ENCODE peak calls at places on chromosomes 6 and 20, in eight cellular contexts. P is Right ventricle myocardium inferior; Y is neural progenitor cell; R is WTC11; Z is stimulated activated naive B cell treated with anti-CD40 and anti-IgM and Interleukin-4, amounts not matched to agents 10 μg/mL and 1 μg/mL and 100 μg/mL, for 72 hours; L is A172; X is GM20000; K is fibroblast of the conjunctiva. D is an unnamed sample.

GRCh38 chr20:40880063-40880715 is 148.4 kb upstream of the TOP1 start:
- DNase-seq in P (no peak), Y (no peak), R (no peak), Z (no peak), L (no peak), X (no peak), K (no peak), D (no peak)

GRCh38 chr20:52379723-52380336 is 188.3 kb upstream of the ZFP64 start:
- DNase-seq in P (peak), Y (peak), R (peak), Z (no peak), L (peak), X (peak), K (no peak), D (peak)

GRCh38 chr20:33859157-33859695 is 48.1 kb downstream of the CHMP4B start:
- DNase-seq in P (no peak), Y (no peak), R (no peak), Z (peak), L (peak), X (no peak), K (no peak), D (no peak)

GRCh38 chr6:40378071-40378724 is 209.0 kb downstream of the LRFN2 start:
- DNase-seq in P (no peak), Y (no peak), R (no peak), Z (no peak), L (no peak), X (no peak), K (no peak), D (no peak)

GRCh38 chr20:43243672-43244269 is 54.1 kb upstream of the PTPRT start:
- DNase-seq in P (no peak), Y (peak), R (peak), Z (no peak), L (no peak), X (no peak), K (no peak), D (no peak)

GRCh38 chr6:142569676-142570075 is 267.9 kb downstream of the ADGRG6 start:
- DNase-seq in P (no peak), Y (no peak), R (no peak), Z (no peak), L (peak), X (no peak), K (no peak), D (peak)

GRCh38 chr6:32845381-32845884 is 1.6 kb upstream of the PSMB8 start:
- DNase-seq in P (no peak), Y (no peak), R (no peak), Z (peak), L (no peak), X (peak), K (no peak), D (no peak)

GRCh38 chr6:114000066-114000465 is 29.1 kb upstream of the HDAC2 start:
- DNase-seq in P (no peak), Y (no peak), R (no peak), Z (no peak), L (peak), X (no peak), K (no peak), D (peak)

GRCh38 chr20:36887779-36888133 is 11.8 kb downstream of the TLDC2 start:
- DNase-seq in P (no peak), Y (peak), R (no peak), Z (no peak), L (no peak), X (no peak), K (no peak), D (no peak)

GRCh38 chr6:163335671-163336545 is 78.6 kb upstream of the QKI start:
- DNase-seq in P (peak), Y (no peak), R (peak), Z (no peak), L (no peak), X (no peak), K (no peak), D (peak)

GRCh38 chr6:26351544-26351953 is 13.4 kb upstream of the BTN3A2 start:
- DNase-seq in P (no peak), Y (no peak), R (no peak), Z (no peak), L (peak), X (no peak), K (peak), D (peak)

GRCh38 chr6:35426074-35426473 is 26.1 kb upstream of the FANCE start:
- DNase-seq in P (no peak), Y (no peak), R (no peak), Z (no peak), L (no peak), X (no peak), K (no peak), D (no peak)

GRCh38 chr6:145784683-145785082 is 29.9 kb downstream of the FBXO30 start:
- DNase-seq in P (no peak), Y (no peak), R (no peak), Z (no peak), L (no peak), X (no peak), K (no peak), D (no peak)

GRCh38 chr6:166586424-166587156 is at the start of gene RAMACL:
- DNase-seq in P (no peak), Y (peak), R (peak), Z (peak), L (no peak), X (peak), K (no peak), D (no peak)

GRCh38 chr20:33539129-33539528 is 49.2 kb downstream of the CBFA2T2 start:
- DNase-seq in P (no peak), Y (no peak), R (no peak), Z (no peak), L (no peak), X (no peak), K (no peak), D (no peak)

GRCh38 chr6:138847884-138848283 is 52.0 kb downstream of the ECT2L start:
- DNase-seq in P (no peak), Y (no peak), R (no peak), Z (no peak), L (no peak), X (no peak), K (no peak), D (no peak)

GRCh38 chr6:3377536-3378397 is 79.1 kb downstream of the SLC22A23 start:
- DNase-seq in P (no peak), Y (no peak), R (no peak), Z (no peak), L (no peak), X (no peak), K (no peak), D (peak)

GRCh38 chr6:137491478-137491877 is 2.7 kb downstream of the OLIG3 start:
- DNase-seq in P (no peak), Y (peak), R (no peak), Z (no peak), L (no peak), X (peak), K (no peak), D (no peak)

GRCh38 chr6:75602164-75602896 is 650 bp downstream of the SENP6 start:
- DNase-seq in P (peak), Y (peak), R (peak), Z (peak), L (peak), X (peak), K (no peak), D (no peak)

GRCh38 chr20:57669626-57670025 is 40.2 kb downstream of the PMEPA1 start:
- DNase-seq in P (no peak), Y (no peak), R (no peak), Z (no peak), L (no peak), X (no peak), K (no peak), D (no peak)

GRCh38 chr6:100229512-100229911 is 235.2 kb downstream of the SIM1 start:
- DNase-seq in P (no peak), Y (no peak), R (no peak), Z (no peak), L (no peak), X (no peak), K (no peak), D (no peak)

GRCh38 chr6:127516676-127517273 is 2.4 kb downstream of the MTCL3 start:
- DNase-seq in P (no peak), Y (peak), R (peak), Z (peak), L (peak), X (peak), K (no peak), D (peak)

GRCh38 chr6:133630651-133631050 is 258.3 kb upstream of the TCF21 start:
- DNase-seq in P (no peak), Y (no peak), R (no peak), Z (no peak), L (no peak), X (no peak), K (no peak), D (peak)

GRCh38 chr20:33099842-33100538 is 20.5 kb downstream of the BPIFB4 start:
- DNase-seq in P (no peak), Y (no peak), R (no peak), Z (no peak), L (peak), X (no peak), K (no peak), D (no peak)

GRCh38 chr6:159415540-159415939 is 246.3 kb downstream of the FNDC1 start:
- DNase-seq in P (no peak), Y (no peak), R (no peak), Z (no peak), L (no peak), X (no peak), K (no peak), D (no peak)

GRCh38 chr6:46191961-46192360 is 21.2 kb upstream of the ENPP5 start:
- DNase-seq in P (no peak), Y (no peak), R (no peak), Z (no peak), L (no peak), X (no peak), K (peak), D (peak)

GRCh38 chr20:6299451-6299850 is 176.6 kb upstream of the FERMT1 start:
- DNase-seq in P (no peak), Y (no peak), R (no peak), Z (no peak), L (no peak), X (no peak), K (no peak), D (no peak)

GRCh38 chr20:23445596-23446217 is 6.2 kb downstream of the CSTL1 start:
- DNase-seq in P (no peak), Y (no peak), R (no peak), Z (no peak), L (peak), X (no peak), K (no peak), D (peak)

GRCh38 chr6:32113386-32114352 is 4.5 kb upstream of the TNXB start:
- DNase-seq in P (peak), Y (peak), R (peak), Z (no peak), L (peak), X (no peak), K (peak), D (peak)

GRCh38 chr20:15265910-15266309 is 928.5 kb upstream of the FLRT3 start:
- DNase-seq in P (no peak), Y (no peak), R (no peak), Z (no peak), L (no peak), X (no peak), K (no peak), D (no peak)

GRCh38 chr20:32484221-32485125 is 100.7 kb downstream of the NOL4L start:
- DNase-seq in P (no peak), Y (peak), R (peak), Z (no peak), L (no peak), X (peak), K (no peak), D (no peak)

GRCh38 chr20:16271450-16271849 is 301.8 kb downstream of the KIF16B start:
- DNase-seq in P (no peak), Y (no peak), R (no peak), Z (no peak), L (no peak), X (no peak), K (no peak), D (no peak)

GRCh38 chr20:44491635-44492395 is 16.1 kb downstream of the TTPAL start:
- DNase-seq in P (no peak), Y (no peak), R (no peak), Z (no peak), L (peak), X (no peak), K (peak), D (peak)

GRCh38 chr20:4472906-4473305 is 248.8 kb upstream of the PRND start:
- DNase-seq in P (no peak), Y (no peak), R (no peak), Z (no peak), L (no peak), X (no peak), K (no peak), D (no peak)

GRCh38 chr6:35214869-35215664 is 1.3 kb downstream of the SCUBE3 start:
- DNase-seq in P (no peak), Y (peak), R (no peak), Z (no peak), L (no peak), X (no peak), K (no peak), D (no peak)

GRCh38 chr20:44501448-44501847 is 20.4 kb downstream of the SERINC3 start:
- DNase-seq in P (no peak), Y (no peak), R (no peak), Z (no peak), L (peak), X (no peak), K (no peak), D (peak)

GRCh38 chr20:17189976-17190710 is 36.7 kb upstream of the PCSK2 start:
- DNase-seq in P (no peak), Y (no peak), R (no peak), Z (no peak), L (no peak), X (no peak), K (no peak), D (no peak)

GRCh38 chr6:106572875-106573575 is 56.3 kb downstream of the RTN4IP1 start:
- DNase-seq in P (no peak), Y (no peak), R (no peak), Z (no peak), L (no peak), X (no peak), K (no peak), D (no peak)

D was measured in astrocyte of the spinal cord.